ENCODE peak calls at places on chromosome 20, in nine cellular contexts. H, Q, F, T, N, A, U, E and J are unnamed samples.

GRCh38 chr20:59515013-59515905 is 89.1 kb upstream of the PHACTR3 start:
- DNase-seq in F (peak), A (no peak), N (peak), U (peak), H (no peak), T (no peak), Q (peak), E (peak), J (no peak)

GRCh38 chr20:24963672-24964517 is 14.8 kb downstream of the CST7 start:
- DNase-seq in H (no peak), Q (no peak), T (no peak), E (no peak), N (no peak), F (no peak), A (no peak), U (no peak), J (no peak)

GRCh38 chr20:62533591-62534495 is 58.0 kb upstream of the GATA5 start:
- DNase-seq in Q (no peak), H (no peak), N (no peak), T (no peak), A (no peak), U (no peak), F (no peak), E (no peak), J (no peak)

GRCh38 chr20:56860413-56860812 is 231.3 kb downstream of the TFAP2C start:
- DNase-seq in T (no peak), E (no peak), Q (no peak), U (no peak), A (no peak), F (no peak), H (no peak), N (no peak), J (no peak)

GRCh38 chr20:37846573-37846972 is 56.4 kb upstream of the VSTM2L start:
- DNase-seq in H (no peak), Q (no peak), U (no peak), A (no peak), T (no peak), N (no peak), E (peak), F (no peak), J (no peak)

GRCh38 chr20:47502271-47502730 is 614 bp downstream of the NCOA3 start:
- DNase-seq in N (no peak), E (no peak), A (no peak), Q (peak), F (peak), U (peak), H (no peak), T (no peak), J (no peak)

GRCh38 chr20:35979528-35979927 is 11.1 kb downstream of the CNBD2 start:
- DNase-seq in F (no peak), N (no peak), Q (no peak), T (no peak), U (no peak), H (no peak), E (no peak), A (no peak), J (no peak)

GRCh38 chr20:31788578-31788977 is 30.6 kb upstream of the MYLK2 start:
- DNase-seq in E (no peak), T (no peak), U (no peak), N (no peak), Q (no peak), H (no peak), F (no peak), A (no peak), J (no peak)

GRCh38 chr20:8373579-8373978 is 241.5 kb downstream of the PLCB1 start:
- DNase-seq in Q (no peak), H (no peak), U (no peak), E (no peak), F (no peak), A (no peak), N (no peak), T (no peak), J (no peak)

GRCh38 chr20:58511364-58511763 is 3.8 kb downstream of the APCDD1L start:
- DNase-seq in Q (peak), A (no peak), N (no peak), T (no peak), H (no peak), U (no peak), F (no peak), E (no peak), J (no peak)

GRCh38 chr20:10376271-10377075 is 57.5 kb downstream of the MKKS start:
- DNase-seq in Q (no peak), T (no peak), U (no peak), E (no peak), N (peak), H (no peak), F (no peak), A (no peak), J (no peak)

GRCh38 chr20:58349586-58349985 is 39.4 kb upstream of the VAPB start:
- DNase-seq in F (no peak), U (no peak), T (no peak), A (no peak), E (no peak), Q (no peak), H (no peak), N (peak), J (no peak)

GRCh38 chr20:24634855-24635254 is 165.4 kb downstream of the SYNDIG1 start:
- DNase-seq in A (no peak), E (no peak), U (no peak), Q (peak), N (peak), H (no peak), T (no peak), F (no peak), J (no peak)